ENCODE peak calls at places on chromosome 10, in six cellular contexts. S is heart right ventricle, P is hepatocyte, V is tibial nerve, O is prostate gland, E is spleen. R is an unnamed sample. For H3K36me3, the result is how much of the 10 kb centered on the place peaks cover.

GRCh38 chr10:15725603-15726002 is 5.9 kb upstream of the ITGA8 start:
- DNase-seq in O (peak), V (no peak), P (peak), E (no peak), S (no peak), R (peak)

GRCh38 chr10:45550903-45551302 is 121.7 kb downstream of the ZFAND4 start:
- DNase-seq in O (no peak), S (no peak), E (no peak), V (no peak), P (no peak), R (peak)

GRCh38 chr10:118276203-118276602 is 65.9 kb downstream of the FAM204A start:
- DNase-seq in S (no peak), P (no peak), O (no peak), V (no peak), E (no peak), R (no peak)

GRCh38 chr10:52318822-52319464 is 4.9 kb downstream of the DKK1 start:
- DNase-seq in P (peak), E (no peak), O (no peak), S (no peak), V (no peak), R (peak)

GRCh38 chr10:112313234-112313633 is 30.0 kb downstream of the TECTB start:
- DNase-seq in E (no peak), P (no peak), S (no peak), V (no peak), O (no peak), R (no peak)

GRCh38 chr10:3889961-3890522 is 105.0 kb upstream of the KLF6 start:
- DNase-seq in O (no peak), S (no peak), P (peak), E (no peak), V (no peak), R (peak)

GRCh38 chr10:44279376-44279775 is 105.5 kb downstream of the CXCL12 start:
- DNase-seq in O (no peak), S (no peak), V (no peak), P (no peak), E (no peak), R (peak)

GRCh38 chr10:30629653-30630052 is at the start of gene LYZL2:
- DNase-seq in O (no peak), V (no peak), S (no peak), P (no peak), E (no peak), R (no peak)

GRCh38 chr10:28839600-28840007 is 162.3 kb downstream of the BAMBI start:
- DNase-seq in O (peak), S (no peak), V (no peak), E (no peak), P (peak), R (no peak)

GRCh38 chr10:119190353-119190752 is 11.7 kb upstream of the PRDX3 start:
- DNase-seq in E (no peak), P (peak), V (no peak), O (no peak), S (no peak), R (peak)

GRCh38 chr10:111756541-111757061 is 427.0 kb downstream of the GPAM start:
- DNase-seq in V (peak), O (peak), E (no peak), P (peak), S (no peak), R (peak)

GRCh38 chr10:35217458-35217857 is 90.8 kb downstream of the CREM start:
- DNase-seq in S (no peak), E (no peak), O (no peak), V (no peak), P (no peak), R (no peak)

GRCh38 chr10:116899626-116900025 is 50.3 kb downstream of the ENO4 start:
- DNase-seq in O (no peak), S (no peak), E (no peak), V (no peak), P (no peak), R (no peak)

GRCh38 chr10:112820320-112820719 is 129.7 kb upstream of the TCF7L2 start:
- DNase-seq in E (no peak), V (no peak), S (no peak), O (no peak), P (no peak), R (no peak)

GRCh38 chr10:100006241-100006886 is 3.4 kb downstream of the DNMBP start:
- DNase-seq in P (peak), S (no peak), O (no peak), V (no peak), E (no peak), R (peak)

GRCh38 chr10:125911990-125912389 is 15.6 kb downstream of the FANK1 start:
- DNase-seq in P (peak), O (peak), S (no peak), V (no peak), E (no peak), R (no peak)

GRCh38 chr10:7593068-7593467 is 73.7 kb downstream of the ITIH5 start:
- DNase-seq in P (no peak), V (no peak), O (peak), E (peak), S (peak), R (no peak)

GRCh38 chr10:79241990-79242619 is 105.2 kb upstream of the PPIF start:
- DNase-seq in P (peak), S (peak), V (no peak), O (peak), E (peak), R (peak)

GRCh38 chr10:71970331-71970730 is 6.1 kb downstream of the CHST3 start:
- DNase-seq in O (peak), P (no peak), S (no peak), E (peak), V (peak), R (no peak)

GRCh38 chr10:132311338-132311939 is 3.7 kb upstream of the STK32C start:
- DNase-seq in O (no peak), E (peak), P (peak), V (no peak), S (no peak), R (no peak)

GRCh38 chr10:47330804-47331203 is 8.6 kb downstream of the GDF2 start:
- DNase-seq in V (no peak), P (no peak), E (no peak), O (no peak), S (no peak), R (no peak)

GRCh38 chr10:19974138-19974537 is 157.9 kb downstream of the PLXDC2 start:
- DNase-seq in V (no peak), P (no peak), S (no peak), E (no peak), O (no peak), R (no peak)

GRCh38 chr10:96496281-96496925 is 17.3 kb downstream of the TLL2 start:
- DNase-seq in O (no peak), E (no peak), P (peak), V (no peak), S (no peak), R (no peak)

GRCh38 chr10:95730233-95730632 is 25.7 kb upstream of the ENTPD1 start:
- DNase-seq in S (no peak), V (no peak), E (no peak), P (no peak), O (no peak), R (no peak)

GRCh38 chr10:97572214-97572989 is at the start of gene ANKRD2:
- DNase-seq in E (peak), S (peak), O (peak), P (peak), V (peak), R (peak)

GRCh38 chr10:102988404-102989314 is 70.6 kb downstream of the CNNM2 start:
- DNase-seq in P (peak), S (no peak), V (no peak), E (no peak), O (no peak), R (peak)

GRCh38 chr10:47062801-47063200 is 151.6 kb downstream of the PTPN20 start:
- DNase-seq in S (no peak), V (no peak), E (peak), O (no peak), P (no peak), R (peak)

GRCh38 chr10:92880233-92880861 is 32.0 kb downstream of the EXOC6 start:
- DNase-seq in E (no peak), V (no peak), P (peak), S (no peak), O (peak), R (peak)

GRCh38 chr10:100303724-100304319 is 17.3 kb upstream of the BLOC1S2 start:
- DNase-seq in S (no peak), P (peak), E (no peak), V (no peak), O (no peak), R (peak)

GRCh38 chr10:18406136-18406535 is 245.3 kb downstream of the NSUN6 start:
- DNase-seq in S (no peak), P (no peak), O (no peak), E (no peak), V (no peak), R (no peak)

GRCh38 chr10:75076387-75076786 is 35.1 kb upstream of the SAMD8 start:
- DNase-seq in V (no peak), E (no peak), S (no peak), O (no peak), P (no peak), R (no peak)

GRCh38 chr10:77445562-77445961 is 192.0 kb downstream of the KCNMA1 start:
- DNase-seq in S (no peak), O (no peak), E (no peak), V (no peak), P (no peak), R (no peak)

GRCh38 chr10:113493943-113494342 is 58.9 kb upstream of the HABP2 start:
- DNase-seq in S (no peak), O (peak), P (no peak), V (no peak), E (no peak), R (peak)

GRCh38 chr10:67837519-67838314 is at the start of gene DNAJC12:
- DNase-seq in S (no peak), E (no peak), V (no peak), O (peak), P (peak), R (no peak)

GRCh38 chr10:77898323-77899079 is 28.1 kb downstream of the DLG5 start:
- DNase-seq in E (no peak), S (no peak), P (no peak), V (no peak), O (peak), R (peak)

GRCh38 chr10:114780610-114781184 is 40.9 kb upstream of the FHIP2A start:
- DNase-seq in O (no peak), S (no peak), V (no peak), E (no peak), P (no peak), R (no peak)

GRCh38 chr10:70927221-70927943 is 39.0 kb upstream of the PCBD1 start:
- DNase-seq in V (no peak), E (no peak), P (no peak), O (no peak), S (no peak), R (peak)

GRCh38 chr10:46555366-46555712 is 1.1 kb downstream of the GPRIN2 start:
- DNase-seq in P (no peak), E (no peak), V (peak), S (no peak), O (peak), R (no peak)

DNA sequence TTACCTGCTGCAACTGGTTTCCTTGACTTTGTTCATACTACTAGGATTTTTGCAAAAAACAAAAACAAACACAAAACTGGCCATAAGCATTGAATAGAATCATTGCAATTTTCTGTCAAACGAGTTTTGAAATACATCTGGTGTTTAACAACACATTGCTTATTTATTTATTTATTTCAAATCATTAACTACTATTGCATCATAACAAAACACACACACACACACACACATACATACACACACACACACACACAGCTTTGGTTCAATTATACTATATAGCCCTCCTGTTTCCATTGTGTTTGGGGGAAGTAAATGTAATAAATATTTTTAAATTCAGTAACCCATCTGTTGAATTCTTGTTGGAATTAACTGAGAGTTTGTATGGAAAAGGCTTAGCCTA is 43.8 kb downstream of the NRG3 start:
- DNase-seq in V (no peak), P (no peak), S (no peak), O (no peak), E (no peak), R (no peak)
- TF ChIP-seq CTCF in V (no peak), P (no peak), S (no peak), O (no peak), E (no peak), R (no peak)

DNA sequence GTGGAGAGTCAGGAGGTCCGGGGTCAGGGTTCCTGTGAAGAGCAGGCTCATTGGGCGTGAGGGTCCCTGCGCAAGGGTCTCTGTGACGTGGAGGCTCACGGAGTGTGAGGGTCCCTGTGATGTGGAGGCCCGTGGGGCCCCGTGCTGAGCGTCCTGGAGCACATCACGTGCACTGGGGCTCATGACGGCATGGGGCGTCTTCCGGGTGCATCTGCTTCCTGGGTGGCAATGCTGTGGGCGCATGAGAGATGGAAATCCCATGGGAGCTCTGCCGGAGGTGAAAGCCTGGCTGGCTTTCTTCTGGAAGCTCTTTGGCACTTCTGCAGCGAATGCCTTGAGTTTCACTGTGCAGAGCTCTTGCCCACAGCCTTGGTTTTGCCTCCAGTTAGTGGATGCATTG is 71.4 kb downstream of the WDR37 start:
- DNase-seq in V (no peak), P (no peak), E (no peak), O (no peak), S (no peak), R (no peak)
- H3K36me3 ChIP-seq in V (under half), P (under half), E (half or more), O (under half), S (half or more), R (under half)

GRCh38 chr10:33133557-33133956 is 175.5 kb upstream of the ITGB1 start:
- DNase-seq in E (no peak), P (no peak), S (no peak), V (no peak), O (no peak), R (no peak)
- H3K4me3 ChIP-seq in E (no peak), P (no peak), S (no peak), V (no peak), O (no peak), R (no peak)

DNA sequence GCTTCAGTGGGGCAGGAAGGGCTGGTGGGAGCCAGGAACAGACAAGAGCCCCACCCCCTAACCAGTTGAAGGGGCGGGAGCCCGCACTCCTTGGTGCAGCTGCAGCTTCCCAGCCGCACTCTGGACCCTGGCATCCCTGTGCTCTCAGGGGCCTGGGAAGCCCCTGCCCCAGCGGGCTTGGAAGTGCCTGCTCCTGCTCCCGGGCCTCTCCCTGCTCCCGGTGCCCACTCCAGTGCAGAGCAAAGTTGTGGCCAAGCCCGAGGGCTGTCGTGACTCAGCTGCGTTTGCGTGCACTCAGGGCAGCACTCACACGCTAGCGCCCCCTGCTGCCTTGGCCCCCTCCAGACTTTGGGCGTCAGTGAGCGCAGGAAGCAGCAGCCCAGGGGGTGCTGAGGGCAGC is 883.8 kb downstream of the LRMDA start:
- DNase-seq in E (no peak), O (no peak), S (no peak), V (no peak), P (no peak), R (no peak)
- TF ChIP-seq CTCF in E (no peak), O (no peak), S (no peak), V (no peak), P (no peak), R (no peak)

GRCh38 chr10:128115356-128115755 is 10.9 kb downstream of the MKI67 start:
- DNase-seq in V (no peak), S (no peak), O (no peak), P (no peak), E (no peak), R (no peak)

GRCh38 chr10:128116187-128116586 is 10.0 kb downstream of the MKI67 start:
- DNase-seq in E (no peak), S (no peak), P (no peak), O (no peak), V (no peak), R (no peak)

GRCh38 chr10:128121750-128122412 is 4.3 kb downstream of the MKI67 start:
- DNase-seq in P (no peak), V (no peak), O (no peak), S (no peak), E (no peak), R (no peak)

GRCh38 chr10:128113026-128113425 is 13.2 kb downstream of the MKI67 start:
- DNase-seq in V (no peak), S (no peak), O (no peak), P (no peak), E (no peak), R (no peak)

DNA sequence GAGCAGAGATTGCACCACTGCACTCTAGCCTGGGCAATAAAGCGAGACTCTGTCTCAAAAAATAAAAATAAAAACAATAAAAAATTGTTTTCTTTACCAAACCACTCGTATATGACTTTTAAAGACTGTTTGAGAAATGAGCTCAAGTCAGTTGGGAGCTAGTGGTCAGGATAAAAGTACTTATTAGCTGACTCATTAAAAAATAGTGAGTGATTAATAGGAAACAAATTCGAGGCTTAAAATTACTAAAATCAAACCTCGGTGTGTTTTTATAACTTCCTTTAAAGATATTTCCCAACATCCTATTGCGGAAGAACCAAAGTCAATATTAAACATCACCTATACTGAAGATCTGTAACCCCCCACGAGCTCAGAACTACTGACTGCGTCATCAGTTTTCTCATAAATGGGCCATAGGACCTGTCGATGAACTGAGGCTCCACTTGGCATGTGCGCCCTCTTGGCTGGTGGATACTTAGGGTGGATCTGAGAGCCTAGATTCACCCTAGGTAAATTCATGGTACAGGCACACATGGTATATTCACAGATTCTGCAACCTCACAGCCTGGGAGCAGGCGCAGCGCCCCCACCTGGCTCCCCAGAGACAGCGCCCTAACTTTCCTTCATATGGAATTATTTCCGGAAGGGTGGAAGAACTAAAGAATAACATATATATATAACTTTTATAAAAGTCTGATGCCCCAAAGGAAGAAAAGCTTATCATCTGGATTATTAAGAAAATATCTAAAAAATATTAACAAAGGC is 9.2 kb downstream of the MKI67 start:
- DNase-seq in V (no peak), P (no peak), S (no peak), E (no peak), O (no peak), R (peak)
- H3K36me3 ChIP-seq in V (under half), P (under half), S (under half), E (under half), O (under half), R (under half)

GRCh38 chr10:130020651-130021372 is 56.7 kb upstream of the EBF3 start:
- DNase-seq in E (peak), V (no peak), O (no peak), S (no peak), P (no peak), R (peak)
- H3K4me3 ChIP-seq in E (no peak), V (no peak), O (no peak), S (no peak), P (no peak), R (no peak)

GRCh38 chr10:109451879-109452278 is 471.4 kb downstream of the XPNPEP1 start:
- DNase-seq in V (no peak), P (no peak), S (no peak), O (no peak), E (no peak), R (no peak)
- TF ChIP-seq CTCF in V (no peak), P (no peak), S (no peak), O (no peak), E (no peak), R (no peak)

GRCh38 chr10:6219494-6219836 is 16.7 kb downstream of the PFKFB3 start:
- DNase-seq in P (no peak), S (no peak), E (no peak), V (no peak), O (no peak), R (no peak)

GRCh38 chr10:6221971-6222751 is 19.4 kb downstream of the PFKFB3 start:
- DNase-seq in E (no peak), P (no peak), V (no peak), O (no peak), S (no peak), R (no peak)

GRCh38 chr10:6222755-6223154 is 20.0 kb downstream of the PFKFB3 start:
- DNase-seq in V (no peak), S (no peak), P (no peak), O (no peak), E (no peak), R (no peak)

GRCh38 chr10:6220418-6221191 is 17.9 kb downstream of the PFKFB3 start:
- DNase-seq in S (no peak), P (no peak), E (no peak), V (no peak), O (no peak), R (no peak)

GRCh38 chr10:6221192-6221940 is 18.6 kb downstream of the PFKFB3 start:
- DNase-seq in P (no peak), V (no peak), E (no peak), S (no peak), O (no peak), R (no peak)
- H3K36me3 ChIP-seq in P (under half), V (under half), E (half or more), S (half or more), O (under half), R (half or more)

R was measured in bronchial epithelial cell.